ENCODE peak calls at places on chromosomes 3 and 15, in eight cellular contexts. J, B, F, W, D, G, O and M are unnamed samples.

GRCh38 chr3:95434436-95434835 is 1371.6 kb downstream of the NSUN3 start:
- DNase-seq in J (no peak), B (no peak), F (no peak), W (no peak), D (peak; percentile 8), G (no peak), O (no peak), M (peak; percentile 2)

GRCh38 chr3:11379238-11379823 is 107.1 kb downstream of the ATG7 start:
- DNase-seq in J (peak; percentile 24), B (no peak), F (no peak), W (no peak), D (peak; percentile 74), G (peak; percentile 76), O (no peak), M (peak; percentile 84)

GRCh38 chr3:81080608-81081007 is 680.8 kb downstream of the GBE1 start:
- DNase-seq in J (no peak), B (no peak), F (no peak), W (no peak), D (no peak), G (no peak), O (no peak), M (no peak)

GRCh38 chr15:51751687-51752683 is 588 bp downstream of the TMOD2 start:
- DNase-seq in J (no peak), B (peak; percentile 23), F (no peak), W (no peak), D (peak; percentile 39), G (peak; percentile 54), O (no peak), M (peak; percentile 31)

GRCh38 chr3:61650276-61650675 is 88.9 kb downstream of the PTPRG start:
- DNase-seq in J (no peak), B (peak; percentile 82), F (no peak), W (no peak), D (peak; percentile 89), G (peak; percentile 97), O (no peak), M (peak; percentile 92)

GRCh38 chr3:156673732-156674045 is 701 bp upstream of the TIPARP start:
- DNase-seq in J (no peak), B (no peak), F (no peak), W (no peak), D (no peak), G (no peak), O (no peak), M (no peak)

GRCh38 chr15:25245801-25246622 is 192.8 kb downstream of the UBE3A start:
- DNase-seq in J (no peak), B (no peak), F (no peak), W (no peak), D (no peak), G (no peak), O (no peak), M (no peak)

GRCh38 chr15:56927816-56928215 is 9.4 kb downstream of the TCF12 start:
- DNase-seq in J (no peak), B (no peak), F (no peak), W (no peak), D (no peak), G (no peak), O (no peak), M (no peak)

GRCh38 chr15:90004671-90005070 is 3.5 kb downstream of the ZNF710 start:
- DNase-seq in J (peak; percentile 71), B (no peak), F (no peak), W (peak; percentile 68), D (peak; percentile 91), G (peak; percentile 94), O (peak; percentile 90), M (peak; percentile 89)

GRCh38 chr3:158775001-158775400 is 26.9 kb upstream of the MFSD1 start:
- DNase-seq in J (no peak), B (no peak), F (no peak), W (no peak), D (peak; percentile 61), G (peak; percentile 62), O (no peak), M (no peak)

GRCh38 chr3:57079221-57079831 is 18.9 kb downstream of the SPATA12 start:
- DNase-seq in J (peak; percentile 28), B (peak; percentile 57), F (peak; percentile 47), W (no peak), D (peak; percentile 43), G (peak; percentile 45), O (no peak), M (no peak)

GRCh38 chr3:154904328-154904727 is 175.8 kb upstream of the MME start:
- DNase-seq in J (peak; percentile 2), B (no peak), F (peak; percentile 22), W (no peak), D (peak; percentile 55), G (peak; percentile 38), O (no peak), M (peak; percentile 30)

GRCh38 chr15:77525411-77525811 is 104.7 kb downstream of the HMG20A start:
- DNase-seq in J (no peak), B (no peak), F (peak; percentile 68), W (no peak), D (no peak), G (no peak), O (peak; percentile 51), M (no peak)

GRCh38 chr3:171306631-171307030 is 153.6 kb downstream of the TNIK start:
- DNase-seq in J (no peak), B (no peak), F (no peak), W (no peak), D (peak; percentile 95), G (peak; percentile 95), O (no peak), M (peak; percentile 99)

GRCh38 chr3:181530584-181530983 is 181.1 kb upstream of the SOX2 start:
- DNase-seq in J (no peak), B (no peak), F (no peak), W (no peak), D (no peak), G (no peak), O (no peak), M (no peak)

GRCh38 chr3:159448902-159449301 is 539.7 kb upstream of the IL12A start:
- DNase-seq in J (no peak), B (no peak), F (no peak), W (no peak), D (no peak), G (no peak), O (no peak), M (no peak)

GRCh38 chr15:63597033-63597790 is at the start of gene FBXL22:
- DNase-seq in J (no peak), B (peak; percentile 52), F (no peak), W (no peak), D (no peak), G (peak; percentile 36), O (no peak), M (peak; percentile 38)

GRCh38 chr15:71043373-71043772 is 71.9 kb upstream of the THSD4 start:
- DNase-seq in J (no peak), B (no peak), F (no peak), W (no peak), D (no peak), G (no peak), O (peak; percentile 97), M (no peak)

GRCh38 chr15:30859091-30859874 is 44.4 kb upstream of the FAN1 start:
- DNase-seq in J (peak; percentile 14), B (no peak), F (no peak), W (no peak), D (peak; percentile 58), G (peak; percentile 55), O (no peak), M (peak; percentile 29)

GRCh38 chr3:62870321-62870720 is 4.9 kb downstream of the CADPS start:
- DNase-seq in J (no peak), B (no peak), F (no peak), W (no peak), D (no peak), G (no peak), O (no peak), M (peak; percentile 61)

GRCh38 chr3:138673641-138674040 is 65.1 kb downstream of the FAIM start:
- DNase-seq in J (peak; percentile 43), B (no peak), F (peak; percentile 22), W (no peak), D (peak; percentile 69), G (peak; percentile 62), O (no peak), M (peak; percentile 89)

GRCh38 chr3:142026333-142026732 is 123.0 kb downstream of the TFDP2 start:
- DNase-seq in J (no peak), B (no peak), F (no peak), W (no peak), D (no peak), G (no peak), O (no peak), M (no peak)

GRCh38 chr3:127688416-127689265 is 15.9 kb downstream of the ABTB1 start:
- DNase-seq in J (no peak), B (no peak), F (no peak), W (no peak), D (peak; percentile 50), G (peak; percentile 34), O (peak; percentile 37), M (peak; percentile 46)

GRCh38 chr3:195548046-195548445 is 4.9 kb upstream of the PPP1R2 start:
- DNase-seq in J (no peak), B (no peak), F (no peak), W (no peak), D (no peak), G (no peak), O (no peak), M (no peak)

GRCh38 chr3:195550723-195551122 is 7.6 kb upstream of the PPP1R2 start:
- DNase-seq in J (peak; percentile 76), B (no peak), F (no peak), W (no peak), D (no peak), G (peak; percentile 49), O (no peak), M (peak; percentile 37)

GRCh38 chr3:195549931-195550519 is 6.9 kb upstream of the PPP1R2 start:
- DNase-seq in J (peak; percentile 44), B (no peak), F (no peak), W (no peak), D (no peak), G (peak; percentile 13), O (no peak), M (no peak)

GRCh38 chr3:195549001-195549400 is 5.9 kb upstream of the PPP1R2 start:
- DNase-seq in J (no peak), B (no peak), F (no peak), W (no peak), D (no peak), G (no peak), O (no peak), M (no peak)

GRCh38 chr3:195548496-195548895 is 5.4 kb upstream of the PPP1R2 start:
- DNase-seq in J (peak; percentile 91), B (no peak), F (no peak), W (no peak), D (no peak), G (no peak), O (no peak), M (no peak)
- H3K4me3 ChIP-seq in J (peak overlapping the region; percentile 50), B (no peak overlapping the region), F (no peak overlapping the region), W (no peak overlapping the region), D (no peak overlapping the region), G (no peak overlapping the region), O (no peak overlapping the region), M (no peak overlapping the region)

GRCh38 chr15:87660494-87661129 is 595.9 kb downstream of the NTRK3 start:
- DNase-seq in J (no peak), B (no peak), F (no peak), W (no peak), D (no peak), G (no peak), O (no peak), M (no peak)
- H3K4me3 ChIP-seq in J (no peak overlapping the region), B (no peak overlapping the region), F (no peak overlapping the region), W (no peak overlapping the region), D (no peak overlapping the region), G (no peak overlapping the region), O (no peak overlapping the region), M (no peak overlapping the region)

GRCh38 chr3:25618043-25618442 is 46.7 kb downstream of the TOP2B start:
- DNase-seq in J (no peak), B (no peak), F (no peak), W (no peak), D (no peak), G (no peak), O (no peak), M (no peak)
- H3K4me3 ChIP-seq in J (no peak overlapping the region), B (no peak overlapping the region), F (no peak overlapping the region), W (no peak overlapping the region), D (no peak overlapping the region), G (no peak overlapping the region), O (no peak overlapping the region), M (no peak overlapping the region)

GRCh38 chr3:66499881-66500574 is 794 bp downstream of the LRIG1 start:
- DNase-seq in J (no peak), B (peak; percentile 30), F (no peak), W (no peak), D (peak; percentile 14), G (peak; percentile 20), O (no peak), M (no peak)
- H3K4me3 ChIP-seq in J (peak overlapping the region; percentile 83), B (peak overlapping the region; percentile 99), F (peak overlapping the region; percentile 96), W (no peak overlapping the region), D (peak overlapping the region; percentile 74), G (peak overlapping the region; percentile 87), O (peak overlapping the region; percentile 92), M (peak overlapping the region; percentile 93)